ENCODE peak calls at places on chromosomes 1 and 21, in eight cellular contexts. C is mammary epithelial cell; Y is midbrain; D is cardiac septum; P is H9; X is activated CD4-positive, alpha-beta T cell treated with anti-CD3 and anti-CD28 coated beads, Interleukin-2, amount 10 ng/mL, durations not matched to agents 24 days and 14 days; N is activated naive CD4-positive, alpha-beta T cell treated with anti-CD3 and anti-CD28 coated beads, Interleukin-2, amount 10 ng/mL, durations not matched to agents 7 days and 5 days; T is suprapubic skin. Z is an unnamed sample.

GRCh38 chr1:9838946-9839345 is 15.2 kb upstream of the CLSTN1 start:
- DNase-seq in C (no peak), Y (peak; percentile 21), D (no peak), P (no peak), X (no peak), N (no peak), T (no peak), Z (no peak)

GRCh38 chr1:47522890-47523811 is 85.3 kb downstream of the FOXD2 start:
- DNase-seq in C (no peak), Y (no peak), D (peak; percentile 39), P (no peak), X (no peak), N (peak; percentile 13), T (peak; percentile 65), Z (no peak)

GRCh38 chr21:46054031-46054430 is 43.9 kb upstream of the COL6A2 start:
- DNase-seq in C (no peak), Y (no peak), D (peak; percentile 24), P (no peak), X (no peak), N (no peak), T (no peak), Z (no peak)

GRCh38 chr1:231497629-231498152 is 30.8 kb upstream of the TSNAX start:
- DNase-seq in C (no peak), Y (no peak), D (no peak), P (no peak), X (no peak), N (no peak), T (no peak), Z (no peak)

GRCh38 chr1:181122227-181122626 is 33.7 kb downstream of the IER5 start:
- DNase-seq in C (no peak), Y (no peak), D (no peak), P (no peak), X (no peak), N (no peak), T (no peak), Z (no peak)

GRCh38 chr1:155978325-155978972 is at the start of gene ARHGEF2:
- DNase-seq in C (peak; percentile 68), Y (peak; percentile 60), D (peak; percentile 94), P (peak; percentile 94), X (peak; percentile 94), N (peak; percentile 89), T (peak; percentile 93), Z (peak; percentile 57)

GRCh38 chr21:44984428-44984791 is 44.6 kb downstream of the SLX9 start:
- DNase-seq in C (no peak), Y (no peak), D (no peak), P (no peak), X (no peak), N (no peak), T (no peak), Z (no peak)

GRCh38 chr1:171683826-171684225 is 31.3 kb upstream of the MYOC start:
- DNase-seq in C (no peak), Y (no peak), D (no peak), P (no peak), X (no peak), N (no peak), T (no peak), Z (no peak)

GRCh38 chr1:20491178-20491577 is 5.2 kb upstream of the CAMK2N1 start:
- DNase-seq in C (no peak), Y (no peak), D (no peak), P (no peak), X (no peak), N (no peak), T (no peak), Z (no peak)

GRCh38 chr1:172350781-172351180 is 69.7 kb upstream of the C1orf105 start:
- DNase-seq in C (no peak), Y (no peak), D (no peak), P (no peak), X (no peak), N (no peak), T (no peak), Z (no peak)

GRCh38 chr1:3679098-3679555 is 26.8 kb downstream of the TP73 start:
- DNase-seq in C (no peak), Y (no peak), D (no peak), P (no peak), X (no peak), N (no peak), T (no peak), Z (no peak)

GRCh38 chr1:201044119-201044518 is 20.6 kb upstream of the KIF21B start:
- DNase-seq in C (no peak), Y (no peak), D (no peak), P (no peak), X (no peak), N (no peak), T (no peak), Z (no peak)

GRCh38 chr1:48876221-48876785 is 99.6 kb upstream of the BEND5 start:
- DNase-seq in C (peak; percentile 69), Y (no peak), D (no peak), P (no peak), X (peak; percentile 43), N (no peak), T (no peak), Z (no peak)

GRCh38 chr1:34781844-34782391 is 904 bp downstream of the GJB3 start:
- DNase-seq in C (peak; percentile 72), Y (no peak), D (peak; percentile 41), P (no peak), X (no peak), N (no peak), T (peak; percentile 72), Z (no peak)

GRCh38 chr1:59971464-59971911 is 44.9 kb upstream of the CYP2J2 start:
- DNase-seq in C (peak; percentile 55), Y (peak; percentile 86), D (peak; percentile 83), P (peak; percentile 82), X (peak; percentile 82), N (peak; percentile 60), T (peak; percentile 86), Z (peak; percentile 39)

GRCh38 chr1:21308847-21309652 is 18.8 kb upstream of the ECE1 start:
- DNase-seq in C (peak; percentile 90), Y (peak; percentile 16), D (no peak), P (no peak), X (no peak), N (no peak), T (no peak), Z (no peak)

GRCh38 chr1:241411776-241412338 is 54.9 kb upstream of the RGS7 start:
- DNase-seq in C (no peak), Y (no peak), D (no peak), P (no peak), X (no peak), N (no peak), T (no peak), Z (no peak)

GRCh38 chr1:72101840-72102632 is 180.3 kb downstream of the NEGR1 start:
- DNase-seq in C (no peak), Y (no peak), D (no peak), P (no peak), X (no peak), N (no peak), T (no peak), Z (no peak)

GRCh38 chr1:31180338-31180737 is 59.3 kb downstream of the NKAIN1 start:
- DNase-seq in C (no peak), Y (no peak), D (no peak), P (no peak), X (no peak), N (no peak), T (no peak), Z (no peak)

GRCh38 chr1:81509619-81510018 is 291.1 kb upstream of the ADGRL2 start:
- DNase-seq in C (peak; percentile 73), Y (no peak), D (no peak), P (no peak), X (no peak), N (no peak), T (no peak), Z (no peak)

GRCh38 chr1:19639999-19640362 is 4.1 kb upstream of the NBL1 start:
- DNase-seq in C (peak; percentile 67), Y (no peak), D (no peak), P (no peak), X (no peak), N (no peak), T (no peak), Z (no peak)

GRCh38 chr1:91506071-91506470 is 5.4 kb downstream of the CDC7 start:
- DNase-seq in C (no peak), Y (no peak), D (no peak), P (no peak), X (no peak), N (no peak), T (no peak), Z (no peak)

GRCh38 chr21:30676737-30677136 is 34.1 kb downstream of the KRTAP20-3 start:
- DNase-seq in C (peak; percentile 3), Y (no peak), D (no peak), P (no peak), X (no peak), N (no peak), T (no peak), Z (no peak)

GRCh38 chr21:37416914-37417313 is 50.3 kb downstream of the DYRK1A start:
- DNase-seq in C (no peak), Y (no peak), D (no peak), P (no peak), X (no peak), N (no peak), T (no peak), Z (no peak)

Z was measured in naive thymus-derived CD4-positive, alpha-beta T cell.